ENCODE peak calls at places on chromosome 6, in nine cellular contexts. R, E, N, B, I, C, V, K and M are unnamed samples.

GRCh38 chr6:91135406-91135805 is 548.5 kb upstream of the MAP3K7 start:
- DNase-seq in R (no peak), E (no peak), N (no peak), B (no peak), I (no peak), C (no peak), V (no peak), K (no peak), M (no peak)

GRCh38 chr6:31729979-31730630 is 1.0 kb upstream of the DDAH2 start:
- DNase-seq in R (peak; percentile 67), E (peak; percentile 94), N (peak; percentile 36), B (no peak), I (peak; percentile 89), C (peak; percentile 77), V (peak; percentile 57), K (peak; percentile 62), M (peak; percentile 91)

GRCh38 chr6:56916849-56917551 is 37.9 kb upstream of the BEND6 start:
- DNase-seq in R (peak; percentile 12), E (no peak), N (no peak), B (no peak), I (peak; percentile 62), C (no peak), V (no peak), K (no peak), M (no peak)

GRCh38 chr6:42136508-42137191 is 5.8 kb downstream of the C6orf132 start:
- DNase-seq in R (no peak), E (no peak), N (peak; percentile 61), B (peak; percentile 71), I (peak; percentile 91), C (peak; percentile 76), V (no peak), K (peak; percentile 94), M (peak; percentile 88)

GRCh38 chr6:54876365-54876764 is 29.8 kb downstream of the FAM83B start:
- DNase-seq in R (no peak), E (no peak), N (no peak), B (no peak), I (no peak), C (no peak), V (no peak), K (no peak), M (no peak)

GRCh38 chr6:169863149-169863525 is 111.7 kb downstream of the ERMARD start:
- DNase-seq in R (no peak), E (no peak), N (no peak), B (no peak), I (no peak), C (no peak), V (no peak), K (no peak), M (no peak)

GRCh38 chr6:160015778-160016684 is 47.1 kb downstream of the IGF2R start:
- DNase-seq in R (peak; percentile 24), E (no peak), N (no peak), B (no peak), I (no peak), C (no peak), V (no peak), K (no peak), M (no peak)

GRCh38 chr6:75334266-75335040 is 49.9 kb upstream of the TMEM30A start:
- DNase-seq in R (no peak), E (no peak), N (no peak), B (no peak), I (peak; percentile 82), C (peak; percentile 49), V (no peak), K (no peak), M (no peak)

GRCh38 chr6:149965191-149966020 is 1.7 kb downstream of the ULBP1 start:
- DNase-seq in R (no peak), E (no peak), N (no peak), B (no peak), I (no peak), C (no peak), V (no peak), K (no peak), M (no peak)

GRCh38 chr6:47134476-47135189 is 92.5 kb upstream of the ADGRF1 start:
- DNase-seq in R (no peak), E (no peak), N (peak; percentile 91), B (peak; percentile 79), I (peak; percentile 99), C (peak; percentile 92), V (no peak), K (peak; percentile 98), M (no peak)

GRCh38 chr6:158649289-158650143 is at the start of gene SYTL3:
- DNase-seq in R (peak; percentile 34), E (peak; percentile 66), N (no peak), B (no peak), I (peak; percentile 88), C (peak; percentile 72), V (no peak), K (no peak), M (peak; percentile 69)

GRCh38 chr6:66232890-66233289 is 525.9 kb upstream of the EYS start:
- DNase-seq in R (no peak), E (no peak), N (no peak), B (no peak), I (no peak), C (no peak), V (no peak), K (no peak), M (no peak)

GRCh38 chr6:2110504-2110903 is 134.9 kb downstream of the GMDS start:
- DNase-seq in R (no peak), E (no peak), N (no peak), B (no peak), I (peak; percentile 2), C (peak; percentile 56), V (peak; percentile 35), K (no peak), M (no peak)

GRCh38 chr6:100573169-100573568 is 108.4 kb upstream of the SIM1 start:
- DNase-seq in R (no peak), E (no peak), N (peak; percentile 15), B (peak; percentile 8), I (peak; percentile 57), C (peak; percentile 50), V (no peak), K (no peak), M (peak; percentile 50)

GRCh38 chr6:79702701-79703100 is 71.6 kb downstream of the SH3BGRL2 start:
- DNase-seq in R (no peak), E (no peak), N (no peak), B (no peak), I (no peak), C (no peak), V (no peak), K (no peak), M (no peak)

GRCh38 chr6:2739335-2739734 is 11.4 kb downstream of the MYLK4 start:
- DNase-seq in R (no peak), E (no peak), N (peak; percentile 20), B (no peak), I (peak; percentile 77), C (peak; percentile 92), V (no peak), K (no peak), M (no peak)

GRCh38 chr6:11848252-11848651 is 69.6 kb upstream of the ADTRP start:
- DNase-seq in R (no peak), E (no peak), N (no peak), B (no peak), I (peak; percentile 27), C (no peak), V (no peak), K (no peak), M (no peak)

GRCh38 chr6:111414373-111414772 is 68.6 kb downstream of the REV3L start:
- DNase-seq in R (no peak), E (no peak), N (no peak), B (no peak), I (no peak), C (no peak), V (no peak), K (no peak), M (no peak)

GRCh38 chr6:106974999-106975698 is 620 bp upstream of the CD24 start:
- DNase-seq in R (peak; percentile 11), E (peak; percentile 60), N (no peak), B (peak; percentile 47), I (peak; percentile 47), C (no peak), V (no peak), K (peak; percentile 44), M (peak; percentile 88)
- H3K27ac ChIP-seq in R (no peak overlapping the region), E (no peak overlapping the region), N (no peak overlapping the region), B (peak overlapping the region; percentile 90), I (no peak overlapping the region), C (no peak overlapping the region), V (no peak overlapping the region), K (peak overlapping the region; percentile 71), M (peak overlapping the region; percentile 88)

GRCh38 chr6:35302604-35303218 is 5.1 kb downstream of the DEF6 start:
- DNase-seq in R (peak; percentile 94), E (peak; percentile 65), N (no peak), B (peak; percentile 54), I (peak; percentile 12), C (no peak), V (no peak), K (peak; percentile 74), M (peak; percentile 81)
- H3K27ac ChIP-seq in R (peak overlapping the region; percentile 93), E (no peak overlapping the region), N (no peak overlapping the region), B (peak overlapping the region; percentile 87), I (no peak overlapping the region), C (no peak overlapping the region), V (no peak overlapping the region), K (peak overlapping the region; percentile 65), M (peak overlapping the region; percentile 47)

GRCh38 chr6:87152528-87152950 is 2.8 kb upstream of the ZNF292 start:
- DNase-seq in R (no peak), E (no peak), N (no peak), B (no peak), I (peak; percentile 26), C (peak; percentile 4), V (no peak), K (no peak), M (no peak)

GRCh38 chr6:87154641-87155271 is 609 bp upstream of the ZNF292 start:
- DNase-seq in R (peak; percentile 89), E (no peak), N (no peak), B (peak; percentile 76), I (peak; percentile 87), C (peak; percentile 84), V (peak; percentile 12), K (peak; percentile 50), M (peak; percentile 89)

GRCh38 chr6:87151471-87151785 is 3.9 kb upstream of the ZNF292 start:
- DNase-seq in R (no peak), E (no peak), N (no peak), B (no peak), I (no peak), C (no peak), V (no peak), K (no peak), M (no peak)

GRCh38 chr6:87155272-87155919 is at the start of gene ZNF292:
- DNase-seq in R (peak; percentile 98), E (peak; percentile 98), N (peak; percentile 93), B (peak; percentile 94), I (peak; percentile 97), C (peak; percentile 93), V (peak; percentile 95), K (peak; percentile 82), M (peak; percentile 99)

GRCh38 chr6:87151786-87152527 is 3.4 kb upstream of the ZNF292 start:
- DNase-seq in R (peak; percentile 19), E (peak; percentile 83), N (no peak), B (peak; percentile 14), I (peak; percentile 67), C (peak; percentile 28), V (peak; percentile 15), K (no peak), M (peak; percentile 79)
- H3K27ac ChIP-seq in R (no peak overlapping the region), E (peak overlapping the region; percentile 97), N (no peak overlapping the region), B (no peak overlapping the region), I (peak overlapping the region; percentile 91), C (peak overlapping the region; percentile 68), V (peak overlapping the region; percentile 93), K (no peak overlapping the region), M (no peak overlapping the region)

DNA sequence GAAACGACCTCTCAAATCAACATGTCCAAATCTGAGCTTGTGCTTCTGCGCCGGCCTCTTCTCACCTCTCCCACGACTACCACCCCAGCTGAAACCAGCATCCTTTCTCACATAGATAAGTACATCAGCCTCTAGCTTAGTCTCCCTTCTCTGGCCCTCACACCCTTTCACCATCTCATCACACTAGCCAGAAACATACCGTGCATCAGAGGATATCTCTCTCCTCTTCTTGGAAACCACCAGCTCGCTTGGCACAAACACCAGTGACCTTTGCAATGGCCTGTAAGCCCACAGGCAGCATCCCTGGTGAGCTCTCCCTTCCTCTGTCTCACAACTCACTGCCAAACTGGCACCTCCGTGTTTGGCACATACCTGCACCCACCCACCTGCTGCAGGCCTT is 291.8 kb downstream of the EYA4 start:
- DNase-seq in R (no peak), E (no peak), N (no peak), B (no peak), I (no peak), C (no peak), V (no peak), K (no peak), M (no peak)
- H3K27ac ChIP-seq in R (no peak overlapping the region), E (no peak overlapping the region), N (no peak overlapping the region), B (no peak overlapping the region), I (no peak overlapping the region), C (no peak overlapping the region), V (no peak overlapping the region), K (no peak overlapping the region), M (no peak overlapping the region)